ENCODE peak calls at places on chromosome 9, in ten cellular contexts. One of them, this sample, is unnamed.

GRCh38 chr9:20593131-20593530 is 29.2 kb downstream of the MLLT3 start:
- DNase-seq in HCT116: no peak
- DNase-seq in stomach: no peak
- DNase-seq in HL-60: no peak
- DNase-seq in GM12891: no peak
- DNase-seq in GM12892: no peak
- DNase-seq in K562: no peak
- DNase-seq in SK-N-SH: no peak
- DNase-seq in GM12878: no peak
- DNase-seq in prostate gland: no peak
- DNase-seq in this sample: no peak

GRCh38 chr9:79695531-79696218 is 123.9 kb downstream of the TLE4 start:
- DNase-seq in prostate gland: no peak
- DNase-seq in HCT116: no peak
- DNase-seq in HL-60: no peak
- DNase-seq in SK-N-SH: no peak
- DNase-seq in GM12892: no peak
- DNase-seq in GM12891: no peak
- DNase-seq in K562: no peak
- DNase-seq in GM12878: no peak
- DNase-seq in stomach: no peak
- DNase-seq in this sample: no peak

GRCh38 chr9:76371901-76372300 is 22.3 kb downstream of the RFK start:
- DNase-seq in prostate gland: no peak
- DNase-seq in HL-60: no peak
- DNase-seq in GM12892: no peak
- DNase-seq in SK-N-SH: no peak
- DNase-seq in GM12891: no peak
- DNase-seq in stomach: no peak
- DNase-seq in K562: no peak
- DNase-seq in GM12878: no peak
- DNase-seq in HCT116: no peak
- DNase-seq in this sample: no peak

GRCh38 chr9:136485651-136486050 is 2.8 kb upstream of the SEC16A start:
- DNase-seq in SK-N-SH: no peak
- DNase-seq in GM12891: no peak
- DNase-seq in K562: no peak
- DNase-seq in stomach: peak; percentile 52
- DNase-seq in HL-60: peak; percentile 8
- DNase-seq in HCT116: no peak
- DNase-seq in GM12892: no peak
- DNase-seq in prostate gland: no peak
- DNase-seq in GM12878: no peak
- DNase-seq in this sample: peak; percentile 89

GRCh38 chr9:124661184-124661755 is 109.8 kb downstream of the NR6A1 start:
- DNase-seq in GM12878: no peak
- DNase-seq in stomach: no peak
- DNase-seq in HCT116: no peak
- DNase-seq in SK-N-SH: no peak
- DNase-seq in GM12892: no peak
- DNase-seq in GM12891: no peak
- DNase-seq in K562: no peak
- DNase-seq in prostate gland: no peak
- DNase-seq in HL-60: no peak
- DNase-seq in this sample: no peak

GRCh38 chr9:79858509-79858908 is 286.7 kb downstream of the TLE4 start:
- DNase-seq in GM12891: no peak
- DNase-seq in HCT116: no peak
- DNase-seq in SK-N-SH: no peak
- DNase-seq in K562: peak; percentile 1
- DNase-seq in prostate gland: no peak
- DNase-seq in GM12892: no peak
- DNase-seq in stomach: no peak
- DNase-seq in HL-60: peak; percentile 24
- DNase-seq in GM12878: no peak
- DNase-seq in this sample: no peak

GRCh38 chr9:121886759-121887485 is 206.2 kb downstream of the TTLL11 start:
- DNase-seq in GM12892: no peak
- DNase-seq in SK-N-SH: no peak
- DNase-seq in stomach: peak; percentile 39
- DNase-seq in prostate gland: peak; percentile 79
- DNase-seq in HCT116: no peak
- DNase-seq in GM12891: no peak
- DNase-seq in HL-60: no peak
- DNase-seq in GM12878: no peak
- DNase-seq in K562: no peak
- DNase-seq in this sample: no peak

GRCh38 chr9:5543875-5544702 is 33.8 kb downstream of the PDCD1LG2 start:
- DNase-seq in GM12891: no peak
- DNase-seq in GM12878: no peak
- DNase-seq in stomach: no peak
- DNase-seq in prostate gland: no peak
- DNase-seq in K562: no peak
- DNase-seq in HCT116: no peak
- DNase-seq in HL-60: no peak
- DNase-seq in SK-N-SH: no peak
- DNase-seq in GM12892: no peak
- DNase-seq in this sample: no peak

GRCh38 chr9:113388833-113389232 is 12.0 kb upstream of the HDHD3 start:
- DNase-seq in stomach: peak; percentile 94
- DNase-seq in prostate gland: no peak
- DNase-seq in HCT116: no peak
- DNase-seq in SK-N-SH: no peak
- DNase-seq in GM12878: no peak
- DNase-seq in K562: no peak
- DNase-seq in GM12892: no peak
- DNase-seq in HL-60: no peak
- DNase-seq in GM12891: no peak
- DNase-seq in this sample: no peak

GRCh38 chr9:79617395-79617794 is 45.6 kb downstream of the TLE4 start:
- DNase-seq in HCT116: no peak
- DNase-seq in GM12892: no peak
- DNase-seq in SK-N-SH: no peak
- DNase-seq in GM12878: no peak
- DNase-seq in HL-60: no peak
- DNase-seq in K562: no peak
- DNase-seq in GM12891: no peak
- DNase-seq in prostate gland: no peak
- DNase-seq in stomach: peak; percentile 33
- DNase-seq in this sample: no peak

GRCh38 chr9:136542246-136543041 is 3.4 kb downstream of the NOTCH1 start:
- DNase-seq in GM12891: no peak
- DNase-seq in HCT116: no peak
- DNase-seq in SK-N-SH: no peak
- DNase-seq in prostate gland: no peak
- DNase-seq in HL-60: no peak
- DNase-seq in stomach: no peak
- DNase-seq in GM12892: no peak
- DNase-seq in K562: no peak
- DNase-seq in GM12878: no peak
- DNase-seq in this sample: no peak

GRCh38 chr9:88460583-88461332 is 72.5 kb downstream of the SPIN1 start:
- DNase-seq in prostate gland: no peak
- DNase-seq in K562: no peak
- DNase-seq in SK-N-SH: no peak
- DNase-seq in GM12891: no peak
- DNase-seq in GM12892: no peak
- DNase-seq in GM12878: no peak
- DNase-seq in HL-60: no peak
- DNase-seq in stomach: no peak
- DNase-seq in HCT116: no peak
- DNase-seq in this sample: no peak

GRCh38 chr9:12859704-12860251 is 85.0 kb downstream of the LURAP1L start:
- DNase-seq in SK-N-SH: no peak
- DNase-seq in GM12878: no peak
- DNase-seq in K562: no peak
- DNase-seq in GM12892: no peak
- DNase-seq in HCT116: peak; percentile 52
- DNase-seq in HL-60: no peak
- DNase-seq in stomach: no peak
- DNase-seq in prostate gland: peak; percentile 12
- DNase-seq in GM12891: no peak
- DNase-seq in this sample: no peak

GRCh38 chr9:33198163-33198562 is 31.0 kb upstream of the B4GALT1 start:
- DNase-seq in GM12892: no peak
- DNase-seq in HCT116: no peak
- DNase-seq in stomach: no peak
- DNase-seq in SK-N-SH: no peak
- DNase-seq in prostate gland: peak; percentile 21
- DNase-seq in GM12891: no peak
- DNase-seq in HL-60: no peak
- DNase-seq in GM12878: no peak
- DNase-seq in K562: no peak
- DNase-seq in this sample: no peak
- TF ChIP-seq POLR2AphosphoS5 in GM12892: no peak
- TF ChIP-seq POLR2AphosphoS5 in HCT116: no peak
- TF ChIP-seq POLR2AphosphoS5 in stomach: peak; percentile 31
- TF ChIP-seq POLR2AphosphoS5 in SK-N-SH: no peak
- TF ChIP-seq POLR2AphosphoS5 in prostate gland: peak; percentile 25
- TF ChIP-seq POLR2AphosphoS5 in GM12891: no peak
- TF ChIP-seq POLR2AphosphoS5 in HL-60: no peak
- TF ChIP-seq POLR2AphosphoS5 in GM12878: no peak
- TF ChIP-seq POLR2AphosphoS5 in K562: no peak
- TF ChIP-seq POLR2AphosphoS5 in this sample: no peak

GRCh38 chr9:129242971-129243561 is 65.0 kb upstream of the IER5L start:
- DNase-seq in prostate gland: no peak
- DNase-seq in stomach: no peak
- DNase-seq in K562: no peak
- DNase-seq in GM12878: no peak
- DNase-seq in HCT116: no peak
- DNase-seq in GM12892: no peak
- DNase-seq in GM12891: no peak
- DNase-seq in HL-60: no peak
- DNase-seq in SK-N-SH: no peak
- DNase-seq in this sample: peak; percentile 59
- TF ChIP-seq POLR2AphosphoS5 in prostate gland: no peak
- TF ChIP-seq POLR2AphosphoS5 in stomach: no peak
- TF ChIP-seq POLR2AphosphoS5 in K562: no peak
- TF ChIP-seq POLR2AphosphoS5 in GM12878: no peak
- TF ChIP-seq POLR2AphosphoS5 in HCT116: no peak
- TF ChIP-seq POLR2AphosphoS5 in GM12892: no peak
- TF ChIP-seq POLR2AphosphoS5 in GM12891: no peak
- TF ChIP-seq POLR2AphosphoS5 in HL-60: no peak
- TF ChIP-seq POLR2AphosphoS5 in SK-N-SH: no peak
- TF ChIP-seq POLR2AphosphoS5 in this sample: no peak

GRCh38 chr9:130078547-130078946 is 24.8 kb downstream of the GPR107 start:
- DNase-seq in GM12878: no peak
- DNase-seq in K562: no peak
- DNase-seq in GM12892: no peak
- DNase-seq in HL-60: no peak
- DNase-seq in GM12891: no peak
- DNase-seq in stomach: no peak
- DNase-seq in prostate gland: no peak
- DNase-seq in SK-N-SH: no peak
- DNase-seq in HCT116: no peak
- DNase-seq in this sample: no peak

GRCh38 chr9:130072515-130073235 is 19.0 kb downstream of the GPR107 start:
- DNase-seq in stomach: no peak
- DNase-seq in HL-60: no peak
- DNase-seq in GM12878: peak; percentile 53
- DNase-seq in SK-N-SH: no peak
- DNase-seq in GM12891: no peak
- DNase-seq in K562: no peak
- DNase-seq in prostate gland: no peak
- DNase-seq in GM12892: no peak
- DNase-seq in HCT116: no peak
- DNase-seq in this sample: no peak

GRCh38 chr9:130069048-130069447 is 15.3 kb downstream of the GPR107 start:
- DNase-seq in HL-60: no peak
- DNase-seq in GM12892: no peak
- DNase-seq in GM12891: no peak
- DNase-seq in SK-N-SH: no peak
- DNase-seq in GM12878: no peak
- DNase-seq in HCT116: no peak
- DNase-seq in stomach: no peak
- DNase-seq in K562: no peak
- DNase-seq in prostate gland: no peak
- DNase-seq in this sample: no peak

GRCh38 chr9:130073373-130073772 is 19.7 kb downstream of the GPR107 start:
- DNase-seq in HCT116: no peak
- DNase-seq in SK-N-SH: no peak
- DNase-seq in K562: no peak
- DNase-seq in HL-60: no peak
- DNase-seq in GM12892: no peak
- DNase-seq in GM12891: no peak
- DNase-seq in stomach: no peak
- DNase-seq in prostate gland: no peak
- DNase-seq in GM12878: no peak
- DNase-seq in this sample: no peak

GRCh38 chr9:130074391-130075115 is 20.8 kb downstream of the GPR107 start:
- DNase-seq in K562: no peak
- DNase-seq in GM12892: no peak
- DNase-seq in stomach: no peak
- DNase-seq in GM12878: no peak
- DNase-seq in HL-60: no peak
- DNase-seq in GM12891: no peak
- DNase-seq in SK-N-SH: no peak
- DNase-seq in prostate gland: no peak
- DNase-seq in HCT116: no peak
- DNase-seq in this sample: no peak
- TF ChIP-seq POLR2AphosphoS5 in K562: no peak
- TF ChIP-seq POLR2AphosphoS5 in GM12892: no peak
- TF ChIP-seq POLR2AphosphoS5 in stomach: no peak
- TF ChIP-seq POLR2AphosphoS5 in GM12878: no peak
- TF ChIP-seq POLR2AphosphoS5 in HL-60: no peak
- TF ChIP-seq POLR2AphosphoS5 in GM12891: no peak
- TF ChIP-seq POLR2AphosphoS5 in SK-N-SH: no peak
- TF ChIP-seq POLR2AphosphoS5 in prostate gland: no peak
- TF ChIP-seq POLR2AphosphoS5 in HCT116: no peak
- TF ChIP-seq POLR2AphosphoS5 in this sample: no peak

GRCh38 chr9:22446589-22446949 is at the start of gene DMRTA1:
- DNase-seq in prostate gland: peak; percentile 87
- DNase-seq in GM12891: no peak
- DNase-seq in K562: no peak
- DNase-seq in stomach: peak; percentile 87
- DNase-seq in GM12892: no peak
- DNase-seq in GM12878: no peak
- DNase-seq in HL-60: peak; percentile 1
- DNase-seq in HCT116: no peak
- DNase-seq in SK-N-SH: peak; percentile 42
- DNase-seq in this sample: peak; percentile 83

GRCh38 chr9:22447607-22448305 is 1.1 kb downstream of the DMRTA1 start:
- DNase-seq in GM12878: no peak
- DNase-seq in stomach: peak; percentile 30
- DNase-seq in GM12892: no peak
- DNase-seq in K562: no peak
- DNase-seq in HCT116: no peak
- DNase-seq in prostate gland: peak; percentile 21
- DNase-seq in SK-N-SH: no peak
- DNase-seq in HL-60: no peak
- DNase-seq in GM12891: no peak
- DNase-seq in this sample: no peak

GRCh38 chr9:22452415-22453010 is 5.9 kb downstream of the DMRTA1 start:
- DNase-seq in K562: no peak
- DNase-seq in HL-60: peak; percentile 15
- DNase-seq in GM12878: no peak
- DNase-seq in HCT116: peak; percentile 29
- DNase-seq in stomach: peak; percentile 63
- DNase-seq in SK-N-SH: no peak
- DNase-seq in prostate gland: peak; percentile 29
- DNase-seq in GM12892: no peak
- DNase-seq in GM12891: no peak
- DNase-seq in this sample: peak; percentile 51

GRCh38 chr9:22446950-22447606 is 454 bp downstream of the DMRTA1 start:
- DNase-seq in K562: no peak
- DNase-seq in GM12891: peak; percentile 23
- DNase-seq in SK-N-SH: peak; percentile 60
- DNase-seq in GM12892: peak; percentile 11
- DNase-seq in stomach: peak; percentile 69
- DNase-seq in prostate gland: peak; percentile 62
- DNase-seq in GM12878: no peak
- DNase-seq in HCT116: no peak
- DNase-seq in HL-60: peak; percentile 17
- DNase-seq in this sample: peak; percentile 87
- TF ChIP-seq POLR2AphosphoS5 in K562: no peak
- TF ChIP-seq POLR2AphosphoS5 in GM12891: no peak
- TF ChIP-seq POLR2AphosphoS5 in SK-N-SH: no peak
- TF ChIP-seq POLR2AphosphoS5 in GM12892: no peak
- TF ChIP-seq POLR2AphosphoS5 in stomach: peak; percentile 32
- TF ChIP-seq POLR2AphosphoS5 in prostate gland: peak; percentile 6
- TF ChIP-seq POLR2AphosphoS5 in GM12878: no peak
- TF ChIP-seq POLR2AphosphoS5 in HCT116: no peak
- TF ChIP-seq POLR2AphosphoS5 in HL-60: no peak
- TF ChIP-seq POLR2AphosphoS5 in this sample: no peak